ENCODE peak calls at places on chromosome 4, in four cellular contexts. D is H9, G is neuronal stem cell, C is H1. R is an unnamed sample.

GRCh38 chr4:165440415-165440882 is 61.6 kb downstream of the CPE start:
- DNase-seq in D (no peak), G (no peak), C (no peak), R (peak; percentile 85)

GRCh38 chr4:190017357-190018200 is 9.5 kb downstream of the FRG2 start:
- DNase-seq in D (peak; percentile 31), G (no peak), C (no peak), R (no peak)

GRCh38 chr4:92263575-92263974 is 40.2 kb upstream of the GRID2 start:
- DNase-seq in D (no peak), G (no peak), C (no peak), R (no peak)

GRCh38 chr4:4667643-4668081 is 125.8 kb upstream of the STX18 start:
- DNase-seq in D (peak; percentile 86), G (peak; percentile 48), C (no peak), R (no peak)

GRCh38 chr4:115678425-115678941 is 565.1 kb upstream of the NDST4 start:
- DNase-seq in D (peak; percentile 29), G (no peak), C (no peak), R (no peak)

GRCh38 chr4:156255205-156255604 is 301.5 kb upstream of the CTSO start:
- DNase-seq in D (no peak), G (no peak), C (no peak), R (peak; percentile 36)

GRCh38 chr4:182859730-182860129 is 57.5 kb downstream of the DCTD start:
- DNase-seq in D (no peak), G (no peak), C (no peak), R (no peak)

GRCh38 chr4:77699731-77700210 is 94.2 kb downstream of the CXCL13 start:
- DNase-seq in D (peak; percentile 62), G (peak; percentile 55), C (no peak), R (peak; percentile 94)

GRCh38 chr4:89099034-89099433 is 12.3 kb upstream of the TIGD2 start:
- DNase-seq in D (no peak), G (no peak), C (no peak), R (no peak)

GRCh38 chr4:14566518-14566917 is 435.8 kb upstream of the CPEB2 start:
- DNase-seq in D (no peak), G (no peak), C (no peak), R (no peak)

GRCh38 chr4:67883463-67883862 is 339 bp downstream of the TMPRSS11D start:
- DNase-seq in D (no peak), G (no peak), C (no peak), R (no peak)

GRCh38 chr4:6727081-6727942 is 11.3 kb downstream of the BLOC1S4 start:
- DNase-seq in D (peak; percentile 67), G (peak; percentile 67), C (no peak), R (peak; percentile 54)

GRCh38 chr4:177464026-177464425 is 21.8 kb upstream of the AGA start:
- DNase-seq in D (no peak), G (no peak), C (no peak), R (no peak)

GRCh38 chr4:171817026-171817425 is 3.8 kb downstream of the GALNTL6 start:
- DNase-seq in D (no peak), G (no peak), C (no peak), R (no peak)

GRCh38 chr4:68359508-68359907 is 9.6 kb upstream of the YTHDC1 start:
- DNase-seq in D (no peak), G (no peak), C (no peak), R (peak; percentile 53)

GRCh38 chr4:186204611-186205144 is 13.3 kb downstream of the CYP4V2 start:
- DNase-seq in D (no peak), G (no peak), C (no peak), R (no peak)
- H3K4ac ChIP-seq in D (no peak overlapping the region), G (no peak overlapping the region), C (no peak overlapping the region), R (no peak overlapping the region)

GRCh38 chr4:36363024-36363423 is 81.6 kb downstream of the DTHD1 start:
- DNase-seq in D (no peak), G (no peak), C (no peak), R (no peak)
- H3K4me2 ChIP-seq in D (no peak overlapping the region), G (no peak overlapping the region), C (no peak overlapping the region), R (no peak overlapping the region)

DNA sequence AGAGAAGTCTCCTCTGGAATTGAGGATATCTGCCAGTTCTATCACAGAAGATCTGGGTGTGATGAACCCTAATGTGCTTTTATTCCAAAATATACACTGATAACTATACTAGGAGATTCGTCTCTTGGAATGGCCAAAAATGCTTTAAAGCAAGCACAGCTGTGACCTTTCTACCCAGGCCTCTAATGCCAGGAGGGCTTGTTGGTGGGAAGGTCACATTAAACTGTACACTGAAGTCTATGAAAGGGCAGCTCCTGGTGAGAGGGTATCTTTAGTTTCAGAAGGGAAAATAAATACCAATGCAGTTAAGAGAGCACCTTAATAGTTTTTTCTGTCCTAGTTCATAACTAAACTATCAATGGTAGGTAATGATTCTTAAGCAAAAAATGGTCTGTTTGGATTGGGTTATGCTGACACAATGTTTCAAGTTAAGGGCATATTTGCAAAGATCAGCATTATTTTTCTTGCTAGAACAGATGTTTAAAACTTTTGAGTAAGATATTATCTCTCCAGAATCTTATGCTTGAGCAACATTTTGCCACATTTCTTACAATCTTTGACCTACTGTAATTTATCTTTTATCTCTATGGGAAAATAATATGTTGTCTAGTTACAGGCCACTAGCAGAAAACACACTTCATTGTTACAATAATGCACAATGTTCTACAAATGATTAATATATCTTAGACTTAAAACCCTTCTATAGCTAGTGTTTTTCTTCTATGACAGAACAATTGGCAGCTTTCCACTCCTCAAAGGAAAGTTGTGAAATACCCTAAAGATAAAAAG is 59.6 kb downstream of the SEC24D start:
- DNase-seq in D (no peak), G (no peak), C (no peak), R (peak; percentile 64)
- H2BK12ac ChIP-seq in D (no peak overlapping the region), G (no peak overlapping the region), C (no peak overlapping the region), R (no peak overlapping the region)

GRCh38 chr4:48127231-48127881 is 6.7 kb downstream of the TXK start:
- DNase-seq in D (peak; percentile 55), G (no peak), C (no peak), R (no peak)
- H3K4ac ChIP-seq in D (no peak overlapping the region), G (no peak overlapping the region), C (no peak overlapping the region), R (no peak overlapping the region)

GRCh38 chr4:710116-710515 is 4.5 kb downstream of the PCGF3 start:
- DNase-seq in D (no peak), G (no peak), C (no peak), R (no peak)

GRCh38 chr4:707929-708630 is 2.4 kb downstream of the PCGF3 start:
- DNase-seq in D (no peak), G (no peak), C (no peak), R (no peak)

GRCh38 chr4:710916-711315 is 5.3 kb downstream of the PCGF3 start:
- DNase-seq in D (no peak), G (no peak), C (no peak), R (no peak)

GRCh38 chr4:708631-708933 is 3.0 kb downstream of the PCGF3 start:
- DNase-seq in D (no peak), G (no peak), C (no peak), R (no peak)

GRCh38 chr4:709348-709747 is 3.7 kb downstream of the PCGF3 start:
- DNase-seq in D (no peak), G (no peak), C (no peak), R (no peak)
- H3K4me2 ChIP-seq in D (no peak overlapping the region), G (no peak overlapping the region), C (no peak overlapping the region), R (no peak overlapping the region)

DNA sequence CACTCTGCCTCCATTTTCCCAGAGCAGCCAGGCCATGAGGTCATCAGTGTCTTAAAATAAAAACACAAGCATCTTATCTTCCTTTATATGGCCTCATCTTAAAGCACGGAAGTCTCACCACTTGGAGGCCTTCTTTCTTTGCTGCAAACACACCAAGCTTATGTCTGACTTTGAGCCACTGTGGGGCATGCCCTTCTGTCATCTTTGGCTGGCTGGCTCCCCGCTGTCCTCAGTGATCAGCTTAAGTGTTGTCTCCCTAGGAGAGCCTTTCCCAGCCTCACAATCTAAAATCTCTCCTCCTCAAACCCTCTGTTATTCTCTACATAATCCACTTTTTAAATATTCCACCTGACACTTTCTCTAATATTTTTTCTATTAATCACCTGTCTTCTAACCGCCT is 191.6 kb upstream of the TTC29 start:
- DNase-seq in D (no peak), G (no peak), C (no peak), R (no peak)
- H2BK12ac ChIP-seq in D (no peak overlapping the region), G (no peak overlapping the region), C (no peak overlapping the region), R (peak overlapping the region; percentile 29)

DNA sequence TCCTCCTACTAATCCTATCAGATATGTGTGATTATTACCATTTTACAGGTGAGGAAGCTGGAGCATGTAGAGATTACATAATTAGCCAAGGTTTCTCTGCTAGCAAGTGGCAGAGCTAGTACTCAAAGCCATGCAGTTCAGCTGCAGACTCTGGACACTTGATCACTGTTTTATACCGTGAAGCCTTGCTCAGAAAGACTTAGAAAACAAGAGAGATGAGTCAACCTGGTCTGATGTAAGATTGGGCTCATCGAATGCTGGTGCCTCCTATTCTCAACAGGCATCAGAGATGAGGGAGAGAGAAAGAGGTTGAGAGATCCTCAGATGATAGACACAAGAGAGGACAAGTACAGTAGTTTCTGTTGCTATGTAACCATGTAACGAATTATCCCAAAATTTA is 19.0 kb upstream of the PDE5A start:
- DNase-seq in D (no peak), G (no peak), C (no peak), R (peak; percentile 46)
- H3K4ac ChIP-seq in D (no peak overlapping the region), G (no peak overlapping the region), C (no peak overlapping the region), R (no peak overlapping the region)

GRCh38 chr4:146370841-146371240 is 150.9 kb downstream of the SLC10A7 start:
- DNase-seq in D (no peak), G (no peak), C (no peak), R (peak; percentile 7)
- H3K4me2 ChIP-seq in D (no peak overlapping the region), G (no peak overlapping the region), C (no peak overlapping the region), R (no peak overlapping the region)

DNA sequence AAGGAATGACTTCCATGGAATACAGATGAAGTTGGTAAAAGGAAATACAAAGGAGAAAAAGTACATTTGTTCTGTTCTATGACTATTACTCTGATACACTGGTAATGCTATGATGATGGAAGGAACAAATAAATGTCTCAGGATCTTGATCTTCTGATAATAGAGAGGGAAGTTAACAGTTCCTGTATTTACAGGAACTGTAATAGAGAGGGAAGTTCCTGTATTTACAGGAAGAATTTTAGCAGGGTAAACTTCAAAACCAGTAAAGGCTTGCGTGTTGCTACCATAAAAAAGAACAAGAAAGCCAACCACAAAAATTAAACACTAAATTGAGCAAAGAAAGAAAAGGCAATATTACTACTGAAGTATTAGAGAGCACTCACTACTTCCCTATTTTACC is 91.7 kb upstream of the HPGD start:
- DNase-seq in D (no peak), G (no peak), C (no peak), R (no peak)
- H2BK12ac ChIP-seq in D (no peak overlapping the region), G (no peak overlapping the region), C (no peak overlapping the region), R (no peak overlapping the region)

DNA sequence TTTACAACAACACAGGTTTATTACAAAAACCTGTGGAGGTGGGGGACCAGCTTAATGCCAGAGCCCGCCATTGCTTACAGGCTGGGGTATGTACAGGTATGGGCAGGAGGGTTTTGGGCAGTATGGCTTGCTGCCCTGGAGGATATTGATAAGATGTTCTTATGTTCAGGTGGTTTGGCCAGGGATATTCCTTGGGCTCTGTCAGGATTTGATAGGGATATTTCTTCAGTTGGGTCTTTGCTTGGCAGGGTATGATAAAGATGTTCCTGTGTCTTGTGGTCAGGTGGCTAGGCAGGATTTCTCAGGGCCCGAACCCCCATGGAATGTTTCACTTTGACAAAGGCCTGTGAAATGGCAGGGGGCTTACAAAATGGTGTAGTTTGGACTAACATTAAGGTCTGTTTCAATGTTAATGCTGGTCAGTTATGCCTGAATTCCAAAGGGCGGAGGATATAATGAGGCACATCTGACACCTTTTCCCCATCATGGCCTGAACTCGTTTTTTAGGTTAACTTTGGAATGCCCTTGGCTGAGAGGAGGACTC is 3.1 kb downstream of the MGST2 start:
- DNase-seq in D (no peak), G (no peak), C (no peak), R (no peak)
- H3K4ac ChIP-seq in D (no peak overlapping the region), G (no peak overlapping the region), C (no peak overlapping the region), R (no peak overlapping the region)

R was measured in mesenchymal stem cell.